ENCODE peak calls at places on chromosome 3, in five cellular contexts. J is uterus, H is mesendoderm, N is neuronal stem cell, Q is HepG2. P is an unnamed sample.

GRCh38 chr3:113754486-113755159 is 7.8 kb downstream of the ATP6V1A start:
- DNase-seq in J (no peak), H (no peak), N (no peak), Q (no peak), P (no peak)

GRCh38 chr3:99410789-99411311 is 227.5 kb upstream of the COL8A1 start:
- DNase-seq in J (no peak), H (no peak), N (peak; percentile 9), Q (no peak), P (no peak)

GRCh38 chr3:31247850-31248618 is 284.7 kb upstream of the STT3B start:
- DNase-seq in J (no peak), H (peak; percentile 44), N (no peak), Q (peak; percentile 68), P (no peak)

GRCh38 chr3:177776656-177777055 is 579.4 kb upstream of the TBL1XR1 start:
- DNase-seq in J (no peak), H (peak; percentile 90), N (no peak), Q (peak; percentile 18), P (no peak)

GRCh38 chr3:162842817-162843216 is 1346.2 kb downstream of the OTOL1 start:
- DNase-seq in J (no peak), H (no peak), N (no peak), Q (no peak), P (no peak)

GRCh38 chr3:42752441-42752840 is 20.6 kb downstream of the CCDC13 start:
- DNase-seq in J (peak; percentile 3), H (no peak), N (no peak), Q (no peak), P (no peak)

GRCh38 chr3:107545680-107546120 is 22.9 kb downstream of the BBX start:
- DNase-seq in J (no peak), H (peak; percentile 24), N (no peak), Q (no peak), P (no peak)

GRCh38 chr3:137039570-137039969 is 81.8 kb downstream of the IL20RB start:
- DNase-seq in J (no peak), H (no peak), N (no peak), Q (no peak), P (no peak)

GRCh38 chr3:45593708-45594601 is 596 bp upstream of the LIMD1 start:
- DNase-seq in J (peak; percentile 73), H (peak; percentile 89), N (peak; percentile 62), Q (peak; percentile 67), P (peak; percentile 54)

GRCh38 chr3:13834258-13835035 is 45.4 kb downstream of the WNT7A start:
- DNase-seq in J (no peak), H (no peak), N (no peak), Q (no peak), P (no peak)

GRCh38 chr3:183378951-183379350 is 49.5 kb downstream of the MCF2L2 start:
- DNase-seq in J (no peak), H (no peak), N (no peak), Q (peak; percentile 6), P (no peak)

GRCh38 chr3:189490749-189491148 is 140.4 kb upstream of the TP63 start:
- DNase-seq in J (no peak), H (no peak), N (no peak), Q (no peak), P (no peak)

GRCh38 chr3:3631114-3631513 is 168.1 kb upstream of the LRRN1 start:
- DNase-seq in J (no peak), H (no peak), N (no peak), Q (no peak), P (no peak)

GRCh38 chr3:127100459-127101410 is 92.2 kb upstream of the PRR23E start:
- DNase-seq in J (no peak), H (peak; percentile 13), N (no peak), Q (no peak), P (no peak)

GRCh38 chr3:127103116-127103515 is 89.8 kb upstream of the PRR23E start:
- DNase-seq in J (no peak), H (no peak), N (no peak), Q (no peak), P (no peak)

GRCh38 chr3:127099982-127100381 is 92.9 kb upstream of the PRR23E start:
- DNase-seq in J (no peak), H (no peak), N (no peak), Q (no peak), P (no peak)

GRCh38 chr3:127102587-127102986 is 90.3 kb upstream of the PRR23E start:
- DNase-seq in J (no peak), H (no peak), N (no peak), Q (no peak), P (no peak)

DNA sequence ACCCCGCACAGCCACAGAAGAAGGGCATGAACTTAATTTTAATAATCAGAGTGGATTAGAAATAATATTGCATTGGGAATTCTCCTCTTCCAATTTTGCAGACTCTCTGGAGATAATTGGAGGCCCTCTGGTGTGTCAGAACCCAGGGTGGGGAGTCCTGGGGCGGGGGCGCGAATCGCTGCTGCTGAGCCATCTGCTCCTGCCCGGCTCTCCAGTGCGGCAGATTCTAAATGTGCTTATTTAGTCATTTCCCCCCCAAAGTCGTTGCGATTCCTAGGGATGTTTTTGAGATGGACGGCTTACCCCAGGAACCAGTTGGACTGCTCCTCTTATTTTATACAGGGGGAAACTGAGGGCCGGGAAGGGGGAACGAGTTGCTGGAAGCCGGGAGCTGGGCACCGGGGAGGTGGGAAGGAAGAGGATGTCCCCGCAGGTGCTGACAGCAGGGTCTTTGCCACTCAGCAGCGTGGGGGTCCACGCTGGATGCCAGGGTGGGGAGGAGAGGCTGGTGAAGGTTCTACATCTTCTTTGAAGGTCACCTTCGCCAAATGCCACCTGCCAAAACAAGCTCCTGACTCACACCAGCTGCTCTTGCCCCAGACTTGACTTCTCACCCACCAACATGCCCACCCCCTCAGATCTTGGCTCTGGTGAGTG is 91.4 kb upstream of the PRR23E start:
- DNase-seq in J (no peak), H (no peak), N (no peak), Q (no peak), P (no peak)
- H3K27me3 ChIP-seq in J (no peaks in the 10 kb centered on the region), H (no peaks in the 10 kb centered on the region), N (no peaks in the 10 kb centered on the region), Q (peaks cover 8% of the 10 kb centered on the region), P (no peaks in the 10 kb centered on the region)

DNA sequence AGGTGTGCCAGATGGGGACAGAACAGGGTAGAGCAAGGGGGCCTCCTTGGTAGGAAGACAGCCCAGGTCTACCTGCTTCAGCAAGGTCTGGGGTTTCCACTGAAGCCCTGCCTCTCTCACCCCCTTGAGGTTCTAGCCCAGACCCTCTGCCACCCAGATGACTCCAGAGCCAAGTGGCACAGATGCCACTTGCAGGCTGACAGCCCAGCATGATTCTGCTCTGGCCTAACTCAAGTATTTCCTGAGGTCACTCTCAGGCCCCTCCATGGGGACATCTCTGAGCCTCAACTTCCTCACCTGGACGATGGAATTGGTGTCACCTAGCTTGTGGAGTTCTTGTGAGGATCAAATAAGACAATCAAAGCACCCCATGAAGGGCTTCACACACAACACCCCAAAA is 23.9 kb downstream of the PLXNB1 start:
- DNase-seq in J (no peak), H (no peak), N (no peak), Q (no peak), P (no peak)
- H3K4me1 ChIP-seq in J (peaks cover 10% of the 10 kb centered on the region), H (no peaks in the 10 kb centered on the region), N (no peaks in the 10 kb centered on the region), Q (no peaks in the 10 kb centered on the region), P (no peaks in the 10 kb centered on the region)

DNA sequence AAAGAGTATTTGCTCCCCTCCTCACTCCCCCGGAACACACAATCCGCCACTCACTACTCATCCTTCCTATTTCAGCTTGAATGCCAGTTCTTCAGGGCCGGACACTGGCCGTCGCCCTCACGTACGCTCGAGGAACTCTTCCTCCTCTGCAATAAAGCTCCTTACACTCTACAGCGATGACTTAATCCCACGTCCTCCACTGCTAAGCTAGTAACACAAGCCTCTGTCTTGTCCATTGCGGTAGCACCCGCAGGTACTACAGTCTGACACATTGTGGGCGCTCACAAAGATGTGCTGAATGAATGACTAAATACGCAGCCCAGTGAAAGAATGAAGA is 625 bp upstream of the EPHB3 start:
- DNase-seq in J (no peak), H (no peak), N (no peak), Q (no peak), P (no peak)
- H3K27me3 ChIP-seq in J (no peaks in the 10 kb centered on the region), H (peaks cover 2% of the 10 kb centered on the region), N (peaks cover 46% of the 10 kb centered on the region), Q (peaks cover 10% of the 10 kb centered on the region), P (peaks cover 27% of the 10 kb centered on the region)

DNA sequence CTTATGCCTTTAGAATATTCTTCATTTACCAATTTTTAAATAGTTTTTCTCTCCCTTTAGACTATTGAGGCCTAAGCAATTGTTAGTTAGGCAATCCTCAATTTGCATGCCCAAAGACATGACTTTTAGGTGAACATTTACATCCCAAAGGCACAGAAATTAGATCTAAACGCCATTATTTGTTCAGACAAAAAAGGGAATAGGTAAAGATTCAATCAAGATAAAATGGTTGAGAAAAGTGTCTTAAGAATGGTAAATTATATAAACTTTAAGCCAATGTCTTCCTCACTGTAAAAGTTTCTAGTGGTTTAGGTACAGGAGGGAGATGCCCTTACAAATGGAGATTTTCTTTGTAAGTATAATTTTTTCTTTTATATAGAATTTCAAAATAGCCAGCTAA is 50.2 kb upstream of the MME start:
- DNase-seq in J (no peak), H (no peak), N (no peak), Q (no peak), P (no peak)
- H3K4me1 ChIP-seq in J (no peaks in the 10 kb centered on the region), H (no peaks in the 10 kb centered on the region), N (peaks cover 1% of the 10 kb centered on the region), Q (no peaks in the 10 kb centered on the region), P (no peaks in the 10 kb centered on the region)

DNA sequence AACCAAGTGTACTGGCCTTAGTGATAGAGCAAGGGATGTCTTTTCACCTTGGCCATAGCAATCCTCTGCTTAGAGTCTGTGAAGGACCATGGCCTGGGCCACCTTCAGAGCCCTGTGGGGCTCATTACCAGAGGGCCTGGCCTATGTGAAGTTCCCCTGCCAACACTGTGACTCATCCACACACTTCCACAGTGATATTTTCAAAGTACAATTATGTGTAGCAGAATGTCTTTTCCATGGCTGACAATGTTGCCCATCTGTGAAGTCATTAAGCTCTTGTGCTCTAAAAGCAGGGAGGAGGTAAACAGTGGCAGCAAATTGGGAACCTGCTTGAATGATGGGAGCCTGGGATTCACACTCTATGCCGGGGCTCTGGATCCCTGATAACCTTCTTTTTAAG is 12.2 kb upstream of the CACNA1D start:
- DNase-seq in J (no peak), H (no peak), N (no peak), Q (no peak), P (no peak)
- H3K27me3 ChIP-seq in J (no peaks in the 10 kb centered on the region), H (no peaks in the 10 kb centered on the region), N (peaks cover 2% of the 10 kb centered on the region), Q (no peaks in the 10 kb centered on the region), P (peaks cover 3% of the 10 kb centered on the region)

GRCh38 chr3:186080849-186081438 is 27.9 kb downstream of the ETV5 start:
- DNase-seq in J (no peak), H (no peak), N (no peak), Q (no peak), P (no peak)

GRCh38 chr3:186081678-186082077 is 27.2 kb downstream of the ETV5 start:
- DNase-seq in J (no peak), H (no peak), N (no peak), Q (no peak), P (no peak)

GRCh38 chr3:186084264-186084663 is 24.6 kb downstream of the ETV5 start:
- DNase-seq in J (no peak), H (no peak), N (no peak), Q (no peak), P (no peak)

GRCh38 chr3:186083746-186084145 is 25.1 kb downstream of the ETV5 start:
- DNase-seq in J (no peak), H (peak; percentile 76), N (no peak), Q (no peak), P (no peak)

DNA sequence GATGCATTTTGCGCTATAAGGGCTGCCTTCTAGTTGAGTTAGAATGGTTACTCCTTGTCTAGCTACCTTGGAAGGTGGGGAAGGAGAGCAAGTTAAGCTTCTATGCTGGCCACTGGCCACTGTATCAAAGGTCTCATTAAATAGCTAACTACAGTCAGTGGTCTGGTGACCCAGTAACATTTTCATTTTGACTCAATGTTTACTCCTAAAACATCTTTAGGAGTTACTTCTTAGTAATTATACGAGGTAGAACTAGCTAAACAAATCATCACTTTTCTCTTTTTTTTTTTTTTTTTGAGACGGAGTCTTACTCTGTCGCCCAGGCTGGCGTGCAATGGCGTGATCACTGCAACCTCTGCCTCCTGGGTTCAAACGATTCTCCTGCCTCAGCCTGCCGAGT is 26.7 kb downstream of the ETV5 start:
- DNase-seq in J (no peak), H (no peak), N (no peak), Q (no peak), P (no peak)
- H3K4me1 ChIP-seq in J (no peaks in the 10 kb centered on the region), H (peaks cover 10% of the 10 kb centered on the region), N (peaks cover 10% of the 10 kb centered on the region), Q (peaks cover 12% of the 10 kb centered on the region), P (no peaks in the 10 kb centered on the region)